ENCODE peak calls at places on chromosome 4, in four cellular contexts. X is HepG2, B is K562, L is GM12878. M is an unnamed sample.

GRCh38 chr4:96983830-96984229 is 1143.9 kb downstream of the PDHA2 start:
- DNase-seq in B (no peak), X (no peak), L (no peak), M (no peak)

GRCh38 chr4:107037188-107037587 is 1.1 kb upstream of the DKK2 start:
- DNase-seq in X (no peak), B (no peak), L (no peak), M (peak)

GRCh38 chr4:135775909-135776308 is 1574.3 kb upstream of the PABPC4L start:
- DNase-seq in X (no peak), B (no peak), L (no peak), M (no peak)

GRCh38 chr4:80989921-80990544 is 40.5 kb upstream of the BMP3 start:
- DNase-seq in L (peak), B (peak), X (peak), M (no peak)

GRCh38 chr4:56505269-56506109 is at the start of gene ARL9:
- DNase-seq in B (no peak), X (no peak), L (no peak), M (peak)

GRCh38 chr4:48178931-48179330 is 44.9 kb upstream of the TXK start:
- DNase-seq in L (no peak), X (no peak), B (no peak), M (no peak)

GRCh38 chr4:153005914-153006381 is 69.8 kb downstream of the FHDC1 start:
- DNase-seq in X (no peak), B (peak), L (no peak), M (no peak)

GRCh38 chr4:42119916-42120315 is 32.5 kb downstream of the BEND4 start:
- DNase-seq in L (no peak), B (no peak), X (no peak), M (no peak)

GRCh38 chr4:141713771-141714445 is 77.5 kb downstream of the IL15 start:
- DNase-seq in B (no peak), L (no peak), X (no peak), M (no peak)

GRCh38 chr4:149113804-149114430 is 671.7 kb upstream of the NR3C2 start:
- DNase-seq in B (no peak), X (no peak), L (no peak), M (no peak)

GRCh38 chr4:116321471-116321870 is 763.9 kb downstream of the TRAM1L1 start:
- DNase-seq in B (no peak), L (no peak), X (no peak), M (no peak)

GRCh38 chr4:185304944-185305690 is 90.6 kb downstream of the LRP2BP start:
- DNase-seq in B (no peak), X (peak), L (peak), M (peak)

GRCh38 chr4:100430441-100430840 is 87.4 kb downstream of the EMCN start:
- DNase-seq in B (no peak), X (no peak), L (no peak), M (no peak)

GRCh38 chr4:8200302-8200975 is 1.3 kb downstream of the SH3TC1 start:
- DNase-seq in B (peak), L (no peak), X (no peak), M (no peak)

GRCh38 chr4:174503079-174503724 is 19.1 kb downstream of the HPGD start:
- DNase-seq in L (no peak), B (no peak), X (no peak), M (no peak)

GRCh38 chr4:7769936-7770674 is 169.6 kb downstream of the AFAP1 start:
- DNase-seq in L (no peak), B (no peak), X (peak), M (peak)

GRCh38 chr4:156128616-156129015 is 174.9 kb upstream of the CTSO start:
- DNase-seq in X (no peak), B (no peak), L (no peak), M (no peak)

GRCh38 chr4:40183615-40184411 is 13.0 kb upstream of the RHOH start:
- DNase-seq in B (no peak), L (no peak), X (no peak), M (no peak)

GRCh38 chr4:30714408-30715031 is 5.6 kb upstream of the PCDH7 start:
- DNase-seq in L (no peak), X (peak), B (peak), M (peak)

GRCh38 chr4:2042207-2042946 is 16.8 kb upstream of the NAT8L start:
- DNase-seq in B (peak), L (no peak), X (no peak), M (no peak)

GRCh38 chr4:128850252-128850651 is 40.8 kb downstream of the JADE1 start:
- DNase-seq in X (no peak), B (no peak), L (no peak), M (no peak)

GRCh38 chr4:188428935-188429334 is 289.7 kb downstream of the TRIML1 start:
- DNase-seq in B (no peak), L (no peak), X (no peak), M (peak)

GRCh38 chr4:140331245-140331644 is 42.2 kb upstream of the SCOC start:
- DNase-seq in X (no peak), B (no peak), L (no peak), M (no peak)

GRCh38 chr4:3646280-3646679 is 114.1 kb upstream of the LRPAP1 start:
- DNase-seq in X (no peak), L (no peak), B (no peak), M (no peak)

GRCh38 chr4:155666701-155667537 is at the start of gene GUCY1A1:
- DNase-seq in X (no peak), B (no peak), L (no peak), M (peak)

GRCh38 chr4:85607624-85608023 is 132.7 kb downstream of the ARHGAP24 start:
- DNase-seq in X (no peak), B (no peak), L (peak), M (no peak)

GRCh38 chr4:25826074-25826752 is 36.6 kb downstream of the SEL1L3 start:
- DNase-seq in L (no peak), X (no peak), B (no peak), M (no peak)

GRCh38 chr4:87304659-87305277 is 17.9 kb downstream of the HSD17B13 start:
- DNase-seq in L (no peak), B (no peak), X (no peak), M (no peak)

GRCh38 chr4:184343400-184344177 is 125.9 kb upstream of the ENPP6 start:
- DNase-seq in B (peak), X (peak), L (peak), M (peak)

GRCh38 chr4:159983080-159983479 is 880.2 kb downstream of the RAPGEF2 start:
- DNase-seq in B (no peak), X (no peak), L (no peak), M (no peak)

GRCh38 chr4:159979351-159979750 is 876.5 kb downstream of the RAPGEF2 start:
- DNase-seq in L (no peak), B (no peak), X (no peak), M (no peak)

GRCh38 chr4:159981457-159981856 is 878.6 kb downstream of the RAPGEF2 start:
- DNase-seq in B (no peak), X (no peak), L (no peak), M (no peak)

GRCh38 chr4:159979953-159980352 is 877.1 kb downstream of the RAPGEF2 start:
- DNase-seq in L (no peak), X (no peak), B (no peak), M (no peak)

DNA sequence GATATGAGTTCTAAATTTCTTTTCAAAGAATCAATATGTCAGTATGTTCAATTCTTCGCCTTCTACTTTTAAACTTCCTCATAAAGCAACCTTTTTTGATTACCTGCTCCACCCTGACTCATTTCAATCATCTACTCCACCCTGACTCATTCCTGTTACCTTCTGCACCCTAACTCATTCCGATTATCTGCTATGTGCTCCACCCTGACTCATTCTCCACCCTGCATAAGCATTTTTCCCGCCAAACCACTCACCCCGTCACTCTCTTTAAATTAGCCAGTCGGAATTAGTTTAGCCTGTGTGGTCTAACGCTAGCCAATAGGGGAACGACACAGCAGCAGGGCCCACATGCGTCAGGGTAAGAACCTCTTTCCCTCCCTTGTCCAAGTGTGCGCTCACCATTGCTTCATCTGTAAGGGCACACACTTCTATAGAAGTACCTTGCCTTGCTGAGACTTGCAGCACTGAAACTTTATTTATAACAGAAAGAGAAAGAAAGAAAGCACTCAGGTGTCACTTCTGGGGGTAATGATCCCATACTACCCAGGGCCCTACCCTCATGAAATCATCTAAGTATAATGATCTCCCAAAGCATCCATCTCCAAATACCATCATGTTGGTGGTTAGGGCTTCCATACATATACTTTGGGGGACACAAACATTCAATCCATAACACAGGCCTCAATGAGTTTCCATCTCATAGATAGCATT is 875.2 kb downstream of the RAPGEF2 start:
- DNase-seq in X (no peak), L (no peak), B (no peak), M (no peak)
- TF ChIP-seq NR2C2 in X (no peak), L (no peak), B (no peak), M (no peak)

GRCh38 chr4:108107116-108107515 is 61.6 kb downstream of the LEF1 start:
- DNase-seq in B (no peak), X (no peak), L (no peak), M (no peak)

GRCh38 chr4:108107729-108108382 is 60.9 kb downstream of the LEF1 start:
- DNase-seq in B (peak), L (no peak), X (no peak), M (no peak)

GRCh38 chr4:108103096-108103495 is 65.6 kb downstream of the LEF1 start:
- DNase-seq in X (no peak), B (no peak), L (no peak), M (no peak)

GRCh38 chr4:108109111-108109510 is 59.6 kb downstream of the LEF1 start:
- DNase-seq in X (no peak), L (no peak), B (no peak), M (no peak)

GRCh38 chr4:108106186-108106585 is 62.5 kb downstream of the LEF1 start:
- DNase-seq in X (no peak), B (no peak), L (no peak), M (no peak)
- TF ChIP-seq NR2C2 in X (no peak), B (no peak), L (no peak), M (no peak)

DNA sequence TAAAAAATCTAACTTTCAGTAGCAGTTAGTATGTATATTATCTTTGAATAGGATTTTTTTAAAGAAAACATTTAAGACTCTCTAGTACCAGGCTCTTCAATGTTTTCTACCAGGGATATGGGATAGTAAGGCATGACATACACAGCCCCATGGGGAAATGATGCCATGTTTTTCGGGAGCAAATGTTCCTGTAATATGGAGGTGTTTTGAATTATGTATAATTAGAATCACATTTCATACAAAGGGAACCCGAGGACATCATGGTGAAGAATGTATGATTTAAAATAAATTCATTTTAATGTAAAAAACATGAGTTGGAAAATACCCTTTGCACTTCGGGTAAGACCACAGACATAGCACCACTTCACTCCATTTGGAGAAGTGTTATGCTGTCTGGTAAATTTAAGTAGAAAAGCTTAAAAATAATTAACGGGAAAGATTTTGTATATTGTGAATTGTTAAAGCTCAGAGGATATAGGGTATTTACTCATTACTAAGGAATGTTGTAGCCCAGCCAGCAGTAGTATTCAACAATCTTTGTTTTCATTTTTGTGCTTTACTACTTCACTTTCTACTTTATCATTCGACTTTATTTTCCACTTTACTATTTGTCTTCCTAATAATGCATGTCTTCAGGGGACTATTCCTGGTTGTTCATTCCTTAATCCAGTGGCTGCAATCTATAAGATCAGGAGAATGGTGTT is 2050.7 kb downstream of the ARAP2 start:
- DNase-seq in B (no peak), X (no peak), L (no peak), M (no peak)
- TF ChIP-seq NR2C2 in B (no peak), X (no peak), L (no peak), M (no peak)

DNA sequence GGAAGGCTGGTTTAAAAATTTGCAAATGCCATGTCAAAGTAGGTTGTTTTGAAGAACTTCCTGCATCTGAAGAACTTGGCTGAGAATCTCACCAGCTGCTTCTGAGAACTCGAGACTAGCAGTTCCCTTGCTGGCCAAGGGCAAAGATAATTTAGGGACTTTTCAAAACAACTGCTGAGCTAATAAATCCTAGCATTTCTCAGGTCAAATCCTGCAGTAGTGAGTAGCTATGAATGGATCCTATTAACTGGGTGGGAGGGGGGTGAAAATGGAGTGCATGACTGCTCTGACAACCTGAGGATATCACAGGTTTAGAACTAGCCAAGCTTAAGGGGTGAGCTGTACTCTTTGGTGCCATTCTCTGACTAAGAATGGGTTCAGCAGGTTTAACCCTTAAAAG is 128.4 kb upstream of the GALNT7 start:
- DNase-seq in B (no peak), L (no peak), X (no peak), M (no peak)
- TF ChIP-seq NR2C2 in B (no peak), L (no peak), X (no peak), M (no peak)

M was measured in WTC11.